ENCODE peak calls at places on chromosomes 11 and 22, in five cellular contexts. One of them, this sample, is unnamed.

GRCh38 chr11:64769283-64769682 is 9.1 kb downstream of the SF1 start:
- DNase-seq in thoracic aorta: no peak
- DNase-seq in B cell: no peak
- DNase-seq in heart left ventricle: no peak
- DNase-seq in cardiac fibroblast: no peak
- DNase-seq in this sample: no peak

GRCh38 chr11:118846181-118846946 is 37.3 kb upstream of the CXCR5 start:
- DNase-seq in heart left ventricle: no peak
- DNase-seq in cardiac fibroblast: no peak
- DNase-seq in thoracic aorta: no peak
- DNase-seq in B cell: no peak
- DNase-seq in this sample: no peak

GRCh38 chr11:114162719-114163123 is 103.2 kb downstream of the ZBTB16 start:
- DNase-seq in B cell: no peak
- DNase-seq in heart left ventricle: peak; percentile 95
- DNase-seq in thoracic aorta: peak; percentile 84
- DNase-seq in cardiac fibroblast: peak; percentile 100
- DNase-seq in this sample: peak; percentile 99

GRCh38 chr11:92556435-92556834 is 331.8 kb downstream of the FAT3 start:
- DNase-seq in B cell: no peak
- DNase-seq in heart left ventricle: no peak
- DNase-seq in cardiac fibroblast: peak; percentile 8
- DNase-seq in thoracic aorta: no peak
- DNase-seq in this sample: peak; percentile 0

GRCh38 chr11:130478204-130478701 is 29.8 kb downstream of the ADAMTS15 start:
- DNase-seq in heart left ventricle: peak; percentile 82
- DNase-seq in cardiac fibroblast: peak; percentile 97
- DNase-seq in thoracic aorta: peak; percentile 47
- DNase-seq in B cell: peak; percentile 16
- DNase-seq in this sample: peak; percentile 98

GRCh38 chr11:33775832-33776231 is 1.5 kb upstream of the FBXO3 start:
- DNase-seq in thoracic aorta: no peak
- DNase-seq in B cell: no peak
- DNase-seq in cardiac fibroblast: no peak
- DNase-seq in heart left ventricle: no peak
- DNase-seq in this sample: peak; percentile 9

GRCh38 chr11:106391771-106392412 is 314.4 kb downstream of the AASDHPPT start:
- DNase-seq in heart left ventricle: no peak
- DNase-seq in thoracic aorta: no peak
- DNase-seq in cardiac fibroblast: peak; percentile 78
- DNase-seq in B cell: no peak
- DNase-seq in this sample: peak; percentile 78

GRCh38 chr11:40602866-40603578 is 856.4 kb downstream of the LRRC4C start:
- DNase-seq in cardiac fibroblast: no peak
- DNase-seq in thoracic aorta: no peak
- DNase-seq in heart left ventricle: no peak
- DNase-seq in B cell: no peak
- DNase-seq in this sample: no peak

GRCh38 chr11:76419896-76420295 is 24.9 kb upstream of the EMSY start:
- DNase-seq in thoracic aorta: no peak
- DNase-seq in heart left ventricle: no peak
- DNase-seq in B cell: peak; percentile 25
- DNase-seq in cardiac fibroblast: peak; percentile 3
- DNase-seq in this sample: no peak

GRCh38 chr11:10514210-10514609 is 26.8 kb downstream of the RNF141 start:
- DNase-seq in B cell: no peak
- DNase-seq in thoracic aorta: no peak
- DNase-seq in cardiac fibroblast: peak; percentile 59
- DNase-seq in heart left ventricle: no peak
- DNase-seq in this sample: peak; percentile 56

GRCh38 chr11:61700221-61700620 is 20.0 kb downstream of the DAGLA start:
- DNase-seq in heart left ventricle: no peak
- DNase-seq in cardiac fibroblast: peak; percentile 70
- DNase-seq in thoracic aorta: no peak
- DNase-seq in B cell: no peak
- DNase-seq in this sample: peak; percentile 63

GRCh38 chr11:122979815-122980656 is 1.6 kb downstream of the BSX start:
- DNase-seq in thoracic aorta: no peak
- DNase-seq in cardiac fibroblast: no peak
- DNase-seq in heart left ventricle: no peak
- DNase-seq in B cell: no peak
- DNase-seq in this sample: no peak

GRCh38 chr22:17970205-17970708 is 54.1 kb downstream of the MICAL3 start:
- DNase-seq in cardiac fibroblast: peak; percentile 31
- DNase-seq in B cell: no peak
- DNase-seq in thoracic aorta: no peak
- DNase-seq in heart left ventricle: no peak
- DNase-seq in this sample: no peak

GRCh38 chr11:93513763-93514162 is 29.4 kb downstream of the SMCO4 start:
- DNase-seq in B cell: no peak
- DNase-seq in heart left ventricle: no peak
- DNase-seq in cardiac fibroblast: no peak
- DNase-seq in thoracic aorta: no peak
- DNase-seq in this sample: no peak

GRCh38 chr11:119065369-119065768 is 2.2 kb upstream of the VPS11 start:
- DNase-seq in cardiac fibroblast: peak; percentile 50
- DNase-seq in heart left ventricle: no peak
- DNase-seq in B cell: no peak
- DNase-seq in thoracic aorta: no peak
- DNase-seq in this sample: peak; percentile 36

GRCh38 chr11:102836290-102836875 is 7.0 kb downstream of the MMP3 start:
- DNase-seq in cardiac fibroblast: peak; percentile 3
- DNase-seq in heart left ventricle: no peak
- DNase-seq in thoracic aorta: no peak
- DNase-seq in B cell: no peak
- DNase-seq in this sample: peak; percentile 90

GRCh38 chr11:125020342-125020741 is 42.8 kb upstream of the SLC37A2 start:
- DNase-seq in cardiac fibroblast: no peak
- DNase-seq in B cell: no peak
- DNase-seq in heart left ventricle: no peak
- DNase-seq in thoracic aorta: no peak
- DNase-seq in this sample: no peak

GRCh38 chr11:69220581-69221051 is 64.9 kb downstream of the SMIM38 start:
- DNase-seq in B cell: no peak
- DNase-seq in heart left ventricle: peak; percentile 3
- DNase-seq in cardiac fibroblast: no peak
- DNase-seq in thoracic aorta: no peak
- DNase-seq in this sample: peak; percentile 11

GRCh38 chr11:36436589-36436988 is 73.5 kb downstream of the TRAF6 start:
- DNase-seq in thoracic aorta: no peak
- DNase-seq in B cell: no peak
- DNase-seq in heart left ventricle: no peak
- DNase-seq in cardiac fibroblast: no peak
- DNase-seq in this sample: no peak

GRCh38 chr11:134170909-134171281 is 52.9 kb downstream of the NCAPD3 start:
- DNase-seq in heart left ventricle: no peak
- DNase-seq in B cell: no peak
- DNase-seq in thoracic aorta: no peak
- DNase-seq in cardiac fibroblast: peak; percentile 29
- DNase-seq in this sample: peak; percentile 9

GRCh38 chr11:14541180-14541579 is 21.0 kb upstream of the PSMA1 start:
- DNase-seq in heart left ventricle: peak; percentile 54
- DNase-seq in cardiac fibroblast: peak; percentile 61
- DNase-seq in B cell: no peak
- DNase-seq in thoracic aorta: no peak
- DNase-seq in this sample: peak; percentile 33

GRCh38 chr11:69127091-69127850 is 28.5 kb upstream of the SMIM38 start:
- DNase-seq in B cell: no peak
- DNase-seq in heart left ventricle: peak; percentile 48
- DNase-seq in thoracic aorta: no peak
- DNase-seq in cardiac fibroblast: no peak
- DNase-seq in this sample: peak; percentile 39

GRCh38 chr11:40328890-40329617 is 1130.4 kb downstream of the LRRC4C start:
- DNase-seq in thoracic aorta: peak; percentile 78
- DNase-seq in B cell: no peak
- DNase-seq in cardiac fibroblast: peak; percentile 98
- DNase-seq in heart left ventricle: peak; percentile 35
- DNase-seq in this sample: peak; percentile 99

GRCh38 chr11:104583857-104584256 is 314.4 kb downstream of the CASP12 start:
- DNase-seq in thoracic aorta: no peak
- DNase-seq in cardiac fibroblast: no peak
- DNase-seq in B cell: no peak
- DNase-seq in heart left ventricle: no peak
- DNase-seq in this sample: no peak

GRCh38 chr11:824942-825341 is 2.8 kb upstream of the CRACR2B start:
- DNase-seq in thoracic aorta: no peak
- DNase-seq in B cell: no peak
- DNase-seq in cardiac fibroblast: no peak
- DNase-seq in heart left ventricle: no peak
- DNase-seq in this sample: no peak

GRCh38 chr11:9455722-9456121 is 5.1 kb upstream of the ZNF143 start:
- DNase-seq in B cell: no peak
- DNase-seq in cardiac fibroblast: no peak
- DNase-seq in heart left ventricle: no peak
- DNase-seq in thoracic aorta: no peak
- DNase-seq in this sample: no peak

GRCh38 chr11:123457187-123457770 is 27.2 kb downstream of the GRAMD1B start:
- DNase-seq in cardiac fibroblast: peak; percentile 55
- DNase-seq in heart left ventricle: peak; percentile 37
- DNase-seq in thoracic aorta: no peak
- DNase-seq in B cell: no peak
- DNase-seq in this sample: peak; percentile 39

GRCh38 chr22:31102441-31103081 is 4.8 kb downstream of the SELENOM start:
- DNase-seq in B cell: no peak
- DNase-seq in thoracic aorta: peak; percentile 78
- DNase-seq in cardiac fibroblast: peak; percentile 96
- DNase-seq in heart left ventricle: no peak
- DNase-seq in this sample: peak; percentile 95

DNA sequence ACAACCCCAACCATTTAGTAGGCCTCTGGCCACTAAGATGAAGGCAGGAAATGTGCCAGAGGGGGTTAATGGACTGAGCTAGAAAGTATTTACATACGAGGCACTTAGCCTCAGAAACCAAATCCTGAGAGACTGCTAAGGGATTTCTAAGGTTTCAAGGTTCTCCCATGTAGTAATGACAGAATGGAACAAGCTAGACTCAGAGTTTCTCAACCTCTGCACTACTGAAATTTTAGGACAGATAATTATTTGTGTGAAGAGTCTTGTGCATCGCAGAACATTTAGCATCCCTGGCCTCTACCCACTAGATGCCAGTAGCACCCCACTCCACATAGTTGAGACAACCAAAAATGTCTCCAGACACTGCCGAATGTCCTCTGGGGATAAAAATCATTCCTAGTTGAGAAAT is 54.8 kb upstream of the CHRM4 start:
- DNase-seq in cardiac fibroblast: peak; percentile 43
- DNase-seq in B cell: no peak
- DNase-seq in heart left ventricle: no peak
- DNase-seq in thoracic aorta: no peak
- DNase-seq in this sample: peak; percentile 35
- TF ChIP-seq CTCF in cardiac fibroblast: peak; percentile 41
- TF ChIP-seq CTCF in B cell: no peak
- TF ChIP-seq CTCF in heart left ventricle: peak; percentile 18
- TF ChIP-seq CTCF in thoracic aorta: no peak
- TF ChIP-seq CTCF in this sample: peak; percentile 26

DNA sequence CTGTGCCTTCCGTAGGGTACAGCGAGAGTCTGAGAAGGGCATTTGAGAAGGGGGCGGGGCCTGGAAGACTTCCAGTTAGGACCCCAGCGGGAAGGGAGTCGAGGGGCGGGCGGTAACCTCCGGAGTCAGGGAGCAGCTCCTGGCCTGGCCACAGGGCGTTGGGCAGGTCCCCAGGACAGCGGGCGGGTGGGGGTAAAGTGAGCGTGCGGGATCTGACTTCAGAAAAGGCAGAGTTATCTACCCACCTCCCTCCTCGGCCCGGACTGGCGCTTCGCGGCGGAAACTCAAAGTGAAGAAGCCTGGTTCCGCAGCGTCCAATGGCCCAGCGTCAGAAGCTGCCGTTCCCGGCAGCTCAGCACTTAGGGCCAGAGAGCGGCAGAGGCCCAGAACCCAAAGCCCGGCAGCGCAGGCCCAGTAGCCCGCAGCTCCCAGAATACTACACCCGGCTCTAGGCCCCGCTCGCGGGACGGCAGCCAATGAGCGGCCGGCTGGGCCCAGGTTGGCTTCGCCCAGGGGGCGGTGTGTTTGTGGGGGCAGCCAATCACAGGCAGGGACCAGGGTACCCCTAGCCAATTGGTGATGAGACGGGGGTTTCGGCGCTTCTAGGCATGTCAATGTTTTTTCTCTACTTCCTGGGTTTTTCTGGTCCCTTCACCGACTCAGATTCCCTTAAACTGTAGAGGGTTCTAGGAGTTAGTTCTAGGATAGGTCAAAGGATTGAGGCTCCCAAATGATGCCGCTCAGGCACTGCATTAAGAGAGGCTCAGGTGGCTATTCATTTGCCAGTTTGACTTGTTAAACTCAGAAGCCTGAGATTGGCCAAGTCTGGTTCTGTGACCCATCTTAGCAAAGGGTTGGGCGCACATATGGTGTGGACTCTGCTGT is at the start of gene TRIM68:
- DNase-seq in B cell: peak; percentile 93
- DNase-seq in thoracic aorta: peak; percentile 83
- DNase-seq in heart left ventricle: peak; percentile 98
- DNase-seq in cardiac fibroblast: peak; percentile 97
- DNase-seq in this sample: peak; percentile 95
- TF ChIP-seq CTCF in B cell: no peak
- TF ChIP-seq CTCF in thoracic aorta: no peak
- TF ChIP-seq CTCF in heart left ventricle: no peak
- TF ChIP-seq CTCF in cardiac fibroblast: no peak
- TF ChIP-seq CTCF in this sample: peak; percentile 13

GRCh38 chr11:107683807-107684206 is 28.0 kb downstream of the SLN start:
- DNase-seq in thoracic aorta: no peak
- DNase-seq in heart left ventricle: no peak
- DNase-seq in B cell: no peak
- DNase-seq in cardiac fibroblast: no peak
- DNase-seq in this sample: no peak
- TF ChIP-seq CTCF in thoracic aorta: peak; percentile 16
- TF ChIP-seq CTCF in heart left ventricle: no peak
- TF ChIP-seq CTCF in B cell: peak; percentile 24
- TF ChIP-seq CTCF in cardiac fibroblast: peak; percentile 58
- TF ChIP-seq CTCF in this sample: peak; percentile 64

DNA sequence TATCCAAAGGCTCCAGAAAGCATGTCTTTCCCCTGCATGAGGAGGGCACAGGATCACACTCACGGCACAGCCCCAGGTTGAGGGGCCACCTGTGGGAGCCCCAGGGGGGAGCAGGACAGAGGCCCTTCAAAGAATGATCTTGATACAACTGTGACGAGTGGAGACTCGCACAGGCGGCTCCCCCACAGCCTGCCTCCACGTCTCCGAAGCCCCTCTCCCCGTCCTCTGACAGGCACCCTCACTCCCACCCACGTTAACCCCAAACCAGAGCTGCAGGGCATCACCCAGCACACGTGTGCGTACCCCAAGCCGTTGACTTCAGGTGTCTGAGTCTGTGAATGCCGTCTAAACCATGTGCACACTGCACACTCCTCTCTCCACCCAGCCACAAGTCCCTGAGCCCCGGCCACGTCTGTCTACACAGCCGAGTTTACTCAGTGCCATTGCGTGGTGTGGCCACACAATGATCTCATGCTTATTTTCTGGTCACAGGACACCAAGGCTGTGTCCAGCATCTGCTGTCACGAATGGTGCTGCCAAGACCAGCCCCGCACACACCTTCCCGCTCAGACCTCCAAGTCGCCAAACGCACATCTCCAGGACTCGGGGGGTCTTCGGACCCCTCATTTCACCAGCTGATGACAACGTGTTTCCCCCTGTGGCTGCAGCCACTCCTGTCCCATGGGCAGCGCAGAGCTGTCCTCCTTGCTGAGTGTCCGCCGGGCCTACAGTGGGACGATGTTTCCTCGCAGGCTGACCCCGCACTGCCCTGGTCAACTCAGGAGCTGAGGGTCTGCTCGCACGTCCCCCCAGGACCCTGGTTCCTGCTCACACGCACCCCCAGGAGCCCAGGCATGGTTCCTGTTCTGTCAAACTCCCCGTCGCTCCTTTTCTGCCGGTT is 251.2 kb downstream of the BRD1 start:
- DNase-seq in thoracic aorta: no peak
- DNase-seq in cardiac fibroblast: no peak
- DNase-seq in heart left ventricle: no peak
- DNase-seq in B cell: no peak
- DNase-seq in this sample: no peak
- TF ChIP-seq CTCF in thoracic aorta: no peak
- TF ChIP-seq CTCF in cardiac fibroblast: no peak
- TF ChIP-seq CTCF in heart left ventricle: no peak
- TF ChIP-seq CTCF in B cell: no peak
- TF ChIP-seq CTCF in this sample: no peak